ENCODE peak calls at places on chromosomes 7 and 10, in ten cellular contexts. R is astrocyte of the spinal cord, C is AG20443, O is MCF 10A, T is endothelial cell, Q is naive B cell, E is COLO829, L is lung microvascular endothelial cell, F is HCT116, N is NCI-H187. I is an unnamed sample.

GRCh38 chr10:33509231-33509871 is 174.9 kb upstream of the NRP1 start:
- DNase-seq in E (peak; percentile 32), C (peak; percentile 72), R (peak; percentile 92), Q (no peak), F (peak; percentile 56), N (peak; percentile 2), O (peak; percentile 89), T (peak; percentile 6), L (peak; percentile 89), I (peak; percentile 11)

GRCh38 chr10:5078781-5079180 is 15.4 kb upstream of the AKR1C3 start:
- DNase-seq in T (no peak), O (peak; percentile 63), R (no peak), L (no peak), C (no peak), N (no peak), Q (no peak), E (no peak), F (no peak), I (no peak)

GRCh38 chr10:29856295-29856694 is 203.1 kb downstream of the JCAD start:
- DNase-seq in F (no peak), L (no peak), N (no peak), O (no peak), Q (no peak), C (no peak), R (no peak), T (no peak), E (no peak), I (no peak)

GRCh38 chr10:21675157-21675796 is 141.2 kb downstream of the MLLT10 start:
- DNase-seq in R (peak; percentile 26), L (peak; percentile 49), T (peak; percentile 31), F (peak; percentile 37), E (peak; percentile 21), N (no peak), O (peak; percentile 65), C (peak; percentile 48), Q (peak; percentile 18), I (peak; percentile 62)

GRCh38 chr10:119401671-119402395 is 140.7 kb downstream of the RGS10 start:
- DNase-seq in R (peak; percentile 92), N (no peak), E (no peak), F (peak; percentile 53), C (peak; percentile 98), T (no peak), O (peak; percentile 49), Q (no peak), L (peak; percentile 32), I (no peak)

GRCh38 chr10:117221156-117221711 is 19.7 kb upstream of the SLC18A2 start:
- DNase-seq in N (no peak), R (peak; percentile 5), F (peak; percentile 69), T (no peak), E (no peak), C (no peak), Q (no peak), L (no peak), O (peak; percentile 50), I (no peak)

GRCh38 chr7:95596183-95597135 is at the start of gene PDK4:
- DNase-seq in Q (peak; percentile 44), N (no peak), F (peak; percentile 51), C (peak; percentile 83), T (peak; percentile 37), E (no peak), R (peak; percentile 55), O (peak; percentile 89), L (peak; percentile 96), I (peak; percentile 98)

GRCh38 chr7:42208586-42208985 is 28.4 kb downstream of the GLI3 start:
- DNase-seq in T (no peak), Q (no peak), N (no peak), E (no peak), F (no peak), C (peak; percentile 59), R (no peak), O (no peak), L (no peak), I (no peak)

GRCh38 chr10:103660364-103661197 is 167.1 kb downstream of the NEURL1 start:
- DNase-seq in R (peak; percentile 71), C (no peak), L (peak; percentile 52), O (peak; percentile 30), Q (no peak), N (no peak), F (no peak), T (no peak), E (no peak), I (no peak)

GRCh38 chr7:336810-337566 is 47.0 kb downstream of the FOXL3 start:
- DNase-seq in T (no peak), Q (no peak), O (no peak), E (no peak), R (no peak), F (no peak), L (no peak), N (no peak), C (no peak), I (no peak)

GRCh38 chr10:71613303-71613777 is 106.2 kb downstream of the C10orf105 start:
- DNase-seq in L (peak; percentile 13), O (peak; percentile 45), F (peak; percentile 12), C (peak; percentile 66), N (no peak), T (no peak), E (no peak), R (no peak), Q (no peak), I (no peak)

GRCh38 chr7:90211391-90212148 is at the start of gene STEAP2:
- DNase-seq in T (peak; percentile 91), F (peak; percentile 82), C (peak; percentile 97), R (peak; percentile 91), Q (peak; percentile 1), N (peak; percentile 21), L (peak; percentile 91), O (peak; percentile 88), E (peak; percentile 40), I (peak; percentile 77)

GRCh38 chr10:97701438-97702064 is 12.0 kb upstream of the MARVELD1 start:
- DNase-seq in C (peak; percentile 88), E (peak; percentile 81), O (peak; percentile 88), R (peak; percentile 69), L (peak; percentile 78), Q (peak; percentile 37), N (no peak), T (peak; percentile 61), F (no peak), I (peak; percentile 90)

GRCh38 chr10:48599830-48600134 is 5.1 kb downstream of the ARHGAP22 start:
- DNase-seq in N (no peak), O (no peak), L (no peak), T (no peak), Q (no peak), C (no peak), E (no peak), F (no peak), R (no peak), I (no peak)

GRCh38 chr7:88363249-88363648 is 56.6 kb upstream of the STEAP4 start:
- DNase-seq in T (no peak), O (no peak), E (no peak), F (no peak), R (no peak), C (no peak), N (no peak), Q (no peak), L (no peak), I (no peak)

GRCh38 chr10:26437637-26438461 is at the start of gene APBB1IP:
- DNase-seq in F (no peak), E (no peak), N (no peak), O (no peak), Q (peak; percentile 70), C (peak; percentile 73), R (no peak), T (peak; percentile 20), L (no peak), I (no peak)

GRCh38 chr7:138116156-138116555 is 39.9 kb downstream of the AKR1D1 start:
- DNase-seq in T (no peak), R (peak; percentile 68), F (no peak), L (no peak), N (no peak), C (peak; percentile 22), E (peak; percentile 65), O (peak; percentile 39), Q (no peak), I (peak; percentile 49)

GRCh38 chr7:139771001-139771956 is 6.5 kb downstream of the HIPK2 start:
- DNase-seq in N (no peak), C (no peak), F (peak; percentile 93), T (no peak), O (peak; percentile 91), E (peak; percentile 97), L (no peak), R (peak; percentile 95), Q (no peak), I (peak; percentile 58)

I was measured in SK-MEL-5.